ENCODE peak calls at places on chromosomes 5 and 9, in four cellular contexts. H is IMR-90, U is A549, M is K562. B is an unnamed sample.

GRCh38 chr5:144284931-144285330 is 114.3 kb downstream of the KCTD16 start:
- DNase-seq in M (no peak), H (peak; percentile 4), U (no peak), B (no peak)

GRCh38 chr5:107455111-107455544 is 215.6 kb downstream of the EFNA5 start:
- DNase-seq in H (peak; percentile 39), M (no peak), U (no peak), B (no peak)

GRCh38 chr5:33361781-33362180 is 79.0 kb upstream of the TARS1 start:
- DNase-seq in U (no peak), M (no peak), H (no peak), B (no peak)

GRCh38 chr9:88872171-88872946 is 118.9 kb upstream of the S1PR3 start:
- DNase-seq in H (no peak), M (no peak), U (no peak), B (peak; percentile 2)

GRCh38 chr5:150457562-150458240 is 8.2 kb upstream of the RPS14 start:
- DNase-seq in H (no peak), M (no peak), U (no peak), B (no peak)

GRCh38 chr9:135137398-135137832 is 49.9 kb downstream of the OLFM1 start:
- DNase-seq in H (no peak), U (no peak), M (peak; percentile 11), B (no peak)

GRCh38 chr5:31007672-31008071 is 185.8 kb upstream of the CDH6 start:
- DNase-seq in M (no peak), U (no peak), H (no peak), B (no peak)

GRCh38 chr5:181173027-181173419 is 25.6 kb downstream of the OR2V2 start:
- DNase-seq in M (no peak), U (no peak), H (no peak), B (no peak)

GRCh38 chr5:145811834-145812625 is 23.1 kb downstream of the PRELID2 start:
- DNase-seq in U (no peak), H (peak; percentile 48), M (no peak), B (peak; percentile 6)

GRCh38 chr9:13424204-13424603 is 144.7 kb upstream of the MPDZ start:
- DNase-seq in H (no peak), M (no peak), U (no peak), B (no peak)

GRCh38 chr5:36696059-36696673 is 89.8 kb downstream of the SLC1A3 start:
- DNase-seq in M (peak; percentile 36), U (peak; percentile 55), H (peak; percentile 61), B (peak; percentile 26)

GRCh38 chr5:61964199-61964598 is 341.8 kb upstream of the KIF2A start:
- DNase-seq in U (no peak), H (peak; percentile 15), M (no peak), B (no peak)

GRCh38 chr5:759111-759741 is 25.3 kb downstream of the ZDHHC11B start:
- DNase-seq in M (no peak), U (peak; percentile 84), H (no peak), B (peak; percentile 81)

GRCh38 chr5:74240783-74241750 is 399.5 kb downstream of the ENC1 start:
- DNase-seq in H (no peak), U (no peak), M (no peak), B (no peak)

GRCh38 chr5:468401-468800 is 25.4 kb downstream of the EXOC3 start:
- DNase-seq in M (no peak), U (no peak), H (no peak), B (no peak)

GRCh38 chr9:82891321-82891720 is 171.6 kb downstream of the RASEF start:
- DNase-seq in H (no peak), U (no peak), M (no peak), B (no peak)

GRCh38 chr5:191036-191948 is at the start of gene LRRC14B:
- DNase-seq in U (no peak), M (no peak), H (no peak), B (no peak)

GRCh38 chr5:57302164-57302563 is 128.3 kb downstream of the GPBP1 start:
- DNase-seq in H (peak; percentile 56), M (no peak), U (no peak), B (peak; percentile 28)

GRCh38 chr5:57303985-57304384 is 130.1 kb downstream of the GPBP1 start:
- DNase-seq in U (no peak), H (no peak), M (no peak), B (no peak)

GRCh38 chr5:57299945-57300344 is 126.1 kb downstream of the GPBP1 start:
- DNase-seq in H (no peak), U (no peak), M (no peak), B (no peak)

GRCh38 chr5:57304931-57305330 is 131.1 kb downstream of the GPBP1 start:
- DNase-seq in M (no peak), H (no peak), U (no peak), B (no peak)

DNA sequence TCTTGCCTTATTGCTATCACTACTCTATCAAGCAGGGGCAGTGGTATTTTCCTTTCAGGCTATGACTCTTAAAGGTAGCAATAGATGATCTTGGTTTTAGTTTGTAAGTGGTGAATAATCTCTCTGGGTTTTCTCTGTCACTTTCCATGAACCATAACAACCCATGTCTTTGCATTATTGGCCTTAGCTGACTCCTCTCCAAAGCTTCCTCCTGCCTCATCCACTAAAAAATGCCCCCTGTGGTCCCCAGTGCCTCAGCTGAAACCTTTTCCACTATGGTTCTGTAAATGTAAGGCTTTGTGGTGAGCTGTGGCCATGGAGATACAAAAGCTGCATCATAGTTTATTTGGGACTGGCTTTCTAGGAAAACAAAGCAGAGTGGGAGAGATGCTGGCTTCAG is 128.8 kb downstream of the GPBP1 start:
- DNase-seq in U (no peak), H (peak; percentile 67), M (no peak), B (no peak)
- TF ChIP-seq MAZ in U (no peak), H (no peak), M (no peak), B (no peak)

GRCh38 chr5:126846344-126846743 is 69.4 kb downstream of the LMNB1 start:
- DNase-seq in U (no peak), H (peak; percentile 38), M (no peak), B (no peak)
- TF ChIP-seq CTCF in U (peak; percentile 6), H (peak; percentile 42), M (peak; percentile 45), B (no peak)

DNA sequence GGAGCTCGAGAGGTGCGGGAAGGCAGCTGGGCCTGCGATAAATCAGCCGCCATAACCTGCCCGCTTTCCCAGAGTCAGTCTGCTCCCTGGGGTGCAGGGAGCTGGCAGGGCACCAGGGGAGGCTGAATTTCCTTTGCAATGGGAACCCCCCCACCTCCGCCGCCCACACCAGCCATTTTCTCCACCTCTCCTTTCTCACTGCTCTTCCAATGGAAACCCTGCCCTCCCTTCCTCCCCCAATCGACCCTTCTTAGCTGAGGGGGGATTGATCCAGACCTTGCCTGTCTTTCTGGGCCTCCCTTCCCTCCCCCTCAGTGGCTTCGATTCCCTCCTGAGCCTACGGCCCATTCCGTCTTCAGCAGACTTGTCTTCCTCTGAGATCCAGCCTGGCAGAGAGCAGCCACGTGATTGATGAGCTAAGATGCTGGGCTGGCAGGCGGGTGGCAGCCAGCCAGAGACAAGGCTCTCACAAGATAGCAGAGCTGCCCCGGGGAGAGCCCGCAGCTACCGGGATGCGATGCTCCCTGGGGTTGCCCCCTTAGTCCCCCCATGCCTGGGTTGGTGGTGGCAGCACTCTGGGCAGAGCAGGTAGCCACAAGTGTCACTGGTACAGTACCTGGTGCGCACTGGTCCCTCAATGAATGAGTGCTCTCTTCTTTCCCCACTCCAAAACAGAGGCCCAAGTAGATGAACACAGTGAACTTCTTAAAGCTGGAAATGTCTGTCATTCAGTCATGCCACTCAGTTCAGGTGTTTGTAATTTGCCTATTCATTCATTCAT is 53.7 kb upstream of the FABP6 start:
- DNase-seq in U (no peak), H (peak; percentile 41), M (no peak), B (no peak)
- TF ChIP-seq MAZ in U (no peak), H (no peak), M (no peak), B (no peak)

GRCh38 chr5:95842955-95843544 is 20.5 kb upstream of the GLRX start:
- DNase-seq in H (peak; percentile 75), M (peak; percentile 40), U (no peak), B (peak; percentile 88)
- TF ChIP-seq CTCF in H (peak; percentile 34), M (peak; percentile 86), U (no peak), B (peak; percentile 94)

DNA sequence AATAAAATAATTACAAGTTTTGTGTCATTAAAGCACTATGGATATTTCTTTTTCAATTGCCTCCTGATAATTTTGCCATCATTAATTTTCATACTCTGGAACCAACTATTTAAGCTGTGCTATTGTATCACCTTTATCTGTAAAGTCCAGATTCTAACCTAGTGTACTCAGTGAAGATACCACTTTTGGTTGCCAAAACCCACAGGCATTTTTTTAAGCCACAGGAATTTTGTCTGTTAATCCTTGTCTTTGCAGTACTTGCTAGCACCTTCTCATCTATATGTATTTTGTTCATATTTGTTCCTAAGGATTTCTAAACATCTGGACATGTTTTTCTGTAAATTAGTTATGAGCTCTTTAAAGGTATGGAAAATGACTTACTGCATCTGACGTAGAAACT is 481.4 kb upstream of the DAB2 start:
- DNase-seq in H (no peak), M (no peak), U (no peak), B (no peak)
- TF ChIP-seq MAZ in H (no peak), M (no peak), U (no peak), B (no peak)

DNA sequence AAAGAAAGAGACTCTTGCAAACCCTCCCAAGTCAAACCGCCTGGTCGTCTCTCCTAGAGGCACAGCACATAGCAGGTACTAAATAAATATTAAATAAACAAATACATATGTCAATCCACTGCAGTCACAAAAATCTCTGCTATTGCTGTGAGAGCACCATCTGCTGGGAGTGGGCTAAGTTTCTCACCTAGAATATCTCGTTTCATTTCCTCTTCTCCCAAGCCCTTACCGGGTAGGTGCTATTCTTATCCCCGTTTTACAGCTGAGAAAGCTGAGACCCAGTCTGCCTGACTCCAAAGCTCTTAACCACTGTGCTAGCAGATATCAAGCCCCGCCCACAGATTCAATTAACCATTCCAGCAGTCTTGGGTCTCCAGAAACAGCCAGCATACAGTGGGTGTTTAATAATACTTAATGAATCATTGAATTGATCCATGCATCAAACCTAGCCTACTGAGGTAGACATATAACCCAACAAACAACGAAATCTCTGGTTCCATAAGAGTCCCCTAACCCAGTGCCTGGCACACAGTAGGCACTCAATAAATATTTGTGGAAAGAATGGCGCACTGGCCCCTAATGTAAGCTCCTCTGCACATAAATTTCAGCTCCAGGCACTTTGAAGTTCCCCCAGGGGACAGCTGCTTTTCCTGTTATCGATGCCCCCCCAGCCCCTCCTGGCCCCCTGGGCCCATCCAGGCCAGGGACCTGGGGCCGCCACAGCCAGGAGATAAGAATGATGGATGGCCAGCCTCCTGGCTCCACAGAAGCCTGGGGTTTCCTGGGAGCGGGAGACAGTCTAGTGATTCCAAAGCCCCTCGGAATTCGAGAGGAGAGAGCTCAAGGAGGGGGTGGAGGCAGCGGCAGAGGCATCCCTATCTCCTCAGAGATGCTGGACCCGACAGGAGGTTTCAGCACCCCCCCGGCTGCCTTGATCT is 98.1 kb upstream of the HAND1 start:
- DNase-seq in H (no peak), U (no peak), M (no peak), B (peak; percentile 4)
- TF ChIP-seq CTCF in H (no peak), U (peak; percentile 49), M (peak; percentile 36), B (peak; percentile 9)

GRCh38 chr5:133723651-133724366 is 111.5 kb upstream of the FSTL4 start:
- DNase-seq in M (no peak), H (no peak), U (no peak), B (no peak)
- TF ChIP-seq MAZ in M (no peak), H (no peak), U (no peak), B (no peak)

GRCh38 chr5:132526974-132527564 is 16.3 kb downstream of the IL5 start:
- DNase-seq in H (peak; percentile 54), M (peak; percentile 13), U (no peak), B (peak; percentile 8)
- TF ChIP-seq CTCF in H (no peak), M (no peak), U (no peak), B (no peak)

B was measured in HepG2.